ENCODE peak calls at places on chromosomes 13 and 19, in four cellular contexts. Y, K, C and L are unnamed samples.

GRCh38 chr13:36848228-36848982 is 29.4 kb downstream of the RFXAP start:
- DNase-seq in K (peak), Y (no peak), C (peak), L (no peak)

GRCh38 chr19:15280915-15281683 is 48.9 kb upstream of the EPHX3 start:
- DNase-seq in K (peak), C (peak), Y (peak), L (peak)

GRCh38 chr13:40440990-40441820 is 225.2 kb downstream of the FOXO1 start:
- DNase-seq in C (peak), Y (peak), K (peak), L (no peak)

GRCh38 chr19:18437481-18438330 is at the start of gene ISYNA1:
- DNase-seq in Y (no peak), C (peak), K (peak), L (no peak)

GRCh38 chr19:2549701-2550191 is 73.8 kb downstream of the GADD45B start:
- DNase-seq in C (peak), Y (peak), K (no peak), L (no peak)

GRCh38 chr19:11361037-11361770 is 6.0 kb downstream of the PLPPR2 start:
- DNase-seq in K (peak), C (no peak), Y (no peak), L (no peak)

GRCh38 chr19:38901683-38902082 is 1.9 kb downstream of the NFKBIB start:
- DNase-seq in Y (no peak), C (no peak), K (no peak), L (no peak)

GRCh38 chr13:111251646-111252448 is 68.6 kb upstream of the TEX29 start:
- DNase-seq in C (peak), Y (no peak), K (peak), L (no peak)

GRCh38 chr19:49977111-49977510 is 16.1 kb upstream of the SIGLEC11 start:
- DNase-seq in C (no peak), K (no peak), Y (no peak), L (no peak)

GRCh38 chr19:19514215-19514633 is 1.1 kb downstream of the TSSK6 start:
- DNase-seq in C (peak), Y (peak), K (no peak), L (no peak)

GRCh38 chr13:111952814-111953213 is 114.1 kb upstream of the SOX1 start:
- DNase-seq in Y (no peak), C (no peak), K (no peak), L (no peak)

GRCh38 chr19:47284324-47284899 is 9.7 kb downstream of the INAFM1 start:
- DNase-seq in K (peak), Y (no peak), C (peak), L (peak)

GRCh38 chr19:49554701-49555181 is 25.6 kb downstream of the NOSIP start:
- DNase-seq in C (no peak), Y (no peak), K (no peak), L (no peak)

GRCh38 chr13:111114362-111115050 is 604 bp upstream of the ARHGEF7 start:
- DNase-seq in Y (peak), K (peak), C (peak), L (no peak)

GRCh38 chr19:58395220-58395978 is at the start of gene RNF225:
- DNase-seq in C (no peak), K (no peak), Y (no peak), L (no peak)

GRCh38 chr13:79614519-79614918 is 133.6 kb downstream of the NDFIP2 start:
- DNase-seq in Y (no peak), C (no peak), K (no peak), L (no peak)

GRCh38 chr19:16400911-16401675 is 70.7 kb downstream of the EPS15L1 start:
- DNase-seq in Y (no peak), C (no peak), K (no peak), L (no peak)

GRCh38 chr13:108855737-108856387 is 226.5 kb downstream of the MYO16 start:
- DNase-seq in Y (no peak), C (no peak), K (no peak), L (no peak)

GRCh38 chr19:48718711-48719231 is 754 bp downstream of the MAMSTR start:
- DNase-seq in K (no peak), Y (no peak), C (no peak), L (no peak)

GRCh38 chr13:59745395-59745788 is 418.3 kb downstream of the DIAPH3 start:
- DNase-seq in K (no peak), Y (no peak), C (peak), L (no peak)

GRCh38 chr13:32911506-32911905 is 104.7 kb upstream of the KL start:
- DNase-seq in C (peak), Y (no peak), K (peak), L (no peak)

GRCh38 chr13:89951341-89951740 is 1396.1 kb upstream of the MIR17HG start:
- DNase-seq in C (no peak), Y (no peak), K (no peak), L (no peak)

GRCh38 chr13:89457977-89458376 is 1786.8 kb downstream of the SLITRK5 start:
- DNase-seq in Y (no peak), C (peak), K (no peak), L (no peak)

GRCh38 chr13:71801781-71802180 is 65.2 kb downstream of the DACH1 start:
- DNase-seq in K (peak), C (no peak), Y (no peak), L (no peak)

GRCh38 chr13:75870397-75870801 is 234.3 kb downstream of the LMO7 start:
- DNase-seq in K (peak), Y (no peak), C (peak), L (no peak)

GRCh38 chr19:35368378-35368777 is 2.5 kb upstream of the GPR42 start:
- DNase-seq in C (no peak), K (no peak), Y (no peak), L (no peak)

GRCh38 chr19:34662919-34663318 is 14.0 kb downstream of the SCGB2B2 start:
- DNase-seq in C (peak), Y (no peak), K (peak), L (peak)

DNA sequence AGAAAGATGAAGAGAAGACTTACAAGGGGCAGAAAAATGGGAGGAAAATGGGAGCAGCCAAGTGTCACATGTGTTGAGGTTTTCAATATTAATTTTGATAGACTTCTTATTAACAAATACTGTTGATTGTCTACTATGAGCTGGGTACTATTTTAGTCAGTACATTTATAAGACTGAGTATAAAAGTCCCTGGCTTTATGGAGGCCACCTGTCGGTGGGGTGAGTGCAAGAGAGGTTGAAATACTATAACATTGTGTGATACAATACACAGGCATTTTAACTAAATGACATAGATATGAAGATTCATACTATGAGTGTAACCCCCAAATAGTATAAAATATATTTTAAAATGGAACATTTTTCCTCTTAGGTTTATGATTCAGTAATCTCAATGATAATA is 29.9 kb downstream of the SLC10A2 start:
- DNase-seq in K (no peak), Y (no peak), C (no peak), L (no peak)
- TF ChIP-seq CTCF in K (no peak), Y (no peak), C (no peak), L (no peak)

DNA sequence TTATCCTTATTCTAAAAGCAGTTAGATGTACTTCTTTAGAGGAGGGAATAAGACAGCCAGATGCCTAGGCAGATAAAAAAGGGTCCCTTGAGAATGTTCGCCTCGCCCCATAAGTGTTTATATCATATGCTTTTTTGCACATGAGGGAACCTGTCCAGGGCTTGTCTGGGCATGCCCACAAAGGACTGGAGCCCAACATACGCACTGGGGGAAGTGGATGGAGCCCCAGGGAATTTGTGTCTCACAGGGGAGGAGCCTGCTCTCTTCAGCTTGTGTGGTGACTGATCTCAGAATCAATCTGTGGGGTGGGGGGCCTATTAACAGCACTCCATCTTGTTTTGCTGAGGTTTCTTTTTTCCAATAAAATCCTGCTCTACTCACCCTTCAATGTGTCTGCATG is 22.6 kb downstream of the MED4 start:
- DNase-seq in Y (no peak), K (no peak), C (no peak), L (no peak)
- TF ChIP-seq CTCF in Y (no peak), K (no peak), C (no peak), L (no peak)

GRCh38 chr19:52889076-52889475 is 8.4 kb downstream of the ZNF320 start:
- DNase-seq in Y (no peak), K (no peak), C (no peak), L (no peak)
- TF ChIP-seq CTCF in Y (no peak), K (no peak), C (no peak), L (no peak)

DNA sequence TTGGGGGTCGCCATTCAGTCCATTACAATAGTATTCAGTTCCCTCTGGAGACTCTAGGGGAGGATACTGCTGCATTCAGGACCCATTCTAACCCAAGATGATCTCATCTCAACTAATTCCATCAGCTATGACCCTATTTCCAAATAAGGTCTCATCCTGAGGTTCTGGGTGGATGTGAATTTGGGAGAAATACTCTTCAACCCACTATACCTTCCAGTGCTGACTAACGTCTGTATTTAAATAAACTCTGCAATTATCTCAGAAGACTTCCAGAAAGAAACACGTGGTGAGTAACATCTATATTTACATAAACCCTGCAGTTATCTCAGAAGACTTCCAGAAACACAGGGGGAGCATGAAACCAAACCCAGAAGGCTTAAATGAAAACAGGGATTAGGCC is 1300.7 kb downstream of the PCDH9 start:
- DNase-seq in Y (no peak), C (no peak), K (no peak), L (no peak)
- TF ChIP-seq CTCF in Y (no peak), C (no peak), K (no peak), L (no peak)

GRCh38 chr13:51222510-51223283 is 499 bp downstream of the FAM124A start:
- DNase-seq in K (no peak), Y (no peak), C (no peak), L (no peak)
- TF ChIP-seq CTCF in K (peak), Y (no peak), C (peak), L (no peak)

GRCh38 chr13:44874886-44875630 is 114.2 kb downstream of the NUFIP1 start:
- DNase-seq in K (no peak), Y (no peak), C (no peak), L (peak)

GRCh38 chr13:44879452-44880058 is 109.7 kb downstream of the NUFIP1 start:
- DNase-seq in K (peak), C (peak), Y (no peak), L (no peak)

GRCh38 chr13:44873486-44873885 is 115.8 kb downstream of the NUFIP1 start:
- DNase-seq in K (no peak), C (no peak), Y (no peak), L (no peak)

GRCh38 chr13:44874176-44874575 is 115.1 kb downstream of the NUFIP1 start:
- DNase-seq in C (no peak), K (no peak), Y (no peak), L (no peak)

GRCh38 chr13:44876782-44877324 is 112.4 kb downstream of the NUFIP1 start:
- DNase-seq in C (no peak), Y (no peak), K (no peak), L (no peak)
- TF ChIP-seq CTCF in C (peak), Y (no peak), K (peak), L (peak)

GRCh38 chr19:33375760-33376159 is 2.3 kb downstream of the CEBPG start:
- DNase-seq in Y (no peak), K (no peak), C (peak), L (no peak)

GRCh38 chr19:33376423-33376822 is 2.9 kb downstream of the CEBPG start:
- DNase-seq in Y (peak), K (no peak), C (peak), L (peak)

GRCh38 chr19:33375156-33375744 is 1.7 kb downstream of the CEBPG start:
- DNase-seq in K (no peak), C (no peak), Y (no peak), L (no peak)

GRCh38 chr19:33373701-33374405 is at the start of gene CEBPG:
- DNase-seq in K (peak), Y (peak), C (peak), L (no peak)

GRCh38 chr19:33374406-33374703 is 846 bp downstream of the CEBPG start:
- DNase-seq in C (no peak), K (peak), Y (no peak), L (no peak)
- TF ChIP-seq CTCF in C (no peak), K (no peak), Y (no peak), L (no peak)

GRCh38 chr13:31699650-31700049 is 39.7 kb upstream of the RXFP2 start:
- DNase-seq in Y (no peak), K (no peak), C (peak), L (no peak)
- TF ChIP-seq CTCF in Y (no peak), K (no peak), C (peak), L (no peak)